ENCODE peak calls at places on chromosome 21, in five cellular contexts. One of them, this sample, is unnamed.

GRCh38 chr21:22476726-22477646 is 1478.8 kb downstream of the NCAM2 start:
- DNase-seq in CD8-positive, alpha-beta memory T cell: no peak
- DNase-seq in fibroblast of pulmonary artery: no peak
- DNase-seq in tibial artery: no peak
- DNase-seq in astrocyte of the cerebellum: no peak
- DNase-seq in this sample: no peak

GRCh38 chr21:35219291-35219690 is 170.2 kb upstream of the RUNX1 start:
- DNase-seq in CD8-positive, alpha-beta memory T cell: no peak
- DNase-seq in tibial artery: no peak
- DNase-seq in fibroblast of pulmonary artery: no peak
- DNase-seq in astrocyte of the cerebellum: no peak
- DNase-seq in this sample: no peak

GRCh38 chr21:37711294-37711844 is 204.9 kb downstream of the KCNJ6 start:
- DNase-seq in astrocyte of the cerebellum: no peak
- DNase-seq in CD8-positive, alpha-beta memory T cell: no peak
- DNase-seq in fibroblast of pulmonary artery: no peak
- DNase-seq in tibial artery: no peak
- DNase-seq in this sample: no peak

GRCh38 chr21:31803039-31804007 is 69.5 kb upstream of the HUNK start:
- DNase-seq in tibial artery: no peak
- DNase-seq in fibroblast of pulmonary artery: no peak
- DNase-seq in astrocyte of the cerebellum: no peak
- DNase-seq in CD8-positive, alpha-beta memory T cell: no peak
- DNase-seq in this sample: no peak

GRCh38 chr21:35128526-35128925 is 79.4 kb upstream of the RUNX1 start:
- DNase-seq in astrocyte of the cerebellum: no peak
- DNase-seq in CD8-positive, alpha-beta memory T cell: no peak
- DNase-seq in tibial artery: no peak
- DNase-seq in fibroblast of pulmonary artery: no peak
- DNase-seq in this sample: no peak

GRCh38 chr21:38479641-38480515 is 18.4 kb downstream of the ERG start:
- DNase-seq in fibroblast of pulmonary artery: no peak
- DNase-seq in astrocyte of the cerebellum: no peak
- DNase-seq in tibial artery: no peak
- DNase-seq in CD8-positive, alpha-beta memory T cell: no peak
- DNase-seq in this sample: no peak

GRCh38 chr21:36722370-36723368 is 23.8 kb downstream of the SIM2 start:
- DNase-seq in tibial artery: no peak
- DNase-seq in fibroblast of pulmonary artery: no peak
- DNase-seq in astrocyte of the cerebellum: no peak
- DNase-seq in CD8-positive, alpha-beta memory T cell: no peak
- DNase-seq in this sample: no peak

GRCh38 chr21:38837806-38838461 is 32.2 kb downstream of the ETS2 start:
- DNase-seq in CD8-positive, alpha-beta memory T cell: no peak
- DNase-seq in astrocyte of the cerebellum: no peak
- DNase-seq in tibial artery: no peak
- DNase-seq in fibroblast of pulmonary artery: no peak
- DNase-seq in this sample: no peak

GRCh38 chr21:39633043-39633442 is 20.3 kb downstream of the B3GALT5 start:
- DNase-seq in tibial artery: no peak
- DNase-seq in CD8-positive, alpha-beta memory T cell: no peak
- DNase-seq in fibroblast of pulmonary artery: no peak
- DNase-seq in astrocyte of the cerebellum: no peak
- DNase-seq in this sample: peak; percentile 81

GRCh38 chr21:25944082-25944481 is 209.3 kb downstream of the GABPA start:
- DNase-seq in tibial artery: no peak
- DNase-seq in CD8-positive, alpha-beta memory T cell: no peak
- DNase-seq in astrocyte of the cerebellum: no peak
- DNase-seq in fibroblast of pulmonary artery: no peak
- DNase-seq in this sample: no peak

GRCh38 chr21:34968414-34969333 is 80.4 kb downstream of the RUNX1 start:
- DNase-seq in tibial artery: no peak
- DNase-seq in astrocyte of the cerebellum: no peak
- DNase-seq in fibroblast of pulmonary artery: no peak
- DNase-seq in CD8-positive, alpha-beta memory T cell: no peak
- DNase-seq in this sample: no peak

GRCh38 chr21:26777166-26777565 is 68.0 kb downstream of the ADAMTS1 start:
- DNase-seq in CD8-positive, alpha-beta memory T cell: no peak
- DNase-seq in tibial artery: no peak
- DNase-seq in astrocyte of the cerebellum: no peak
- DNase-seq in fibroblast of pulmonary artery: no peak
- DNase-seq in this sample: no peak

GRCh38 chr21:38308010-38308784 is 51.4 kb downstream of the KCNJ15 start:
- DNase-seq in fibroblast of pulmonary artery: peak; percentile 85
- DNase-seq in tibial artery: peak; percentile 64
- DNase-seq in astrocyte of the cerebellum: no peak
- DNase-seq in CD8-positive, alpha-beta memory T cell: no peak
- DNase-seq in this sample: no peak

GRCh38 chr21:34939673-34940321 is 109.3 kb downstream of the RUNX1 start:
- DNase-seq in fibroblast of pulmonary artery: peak; percentile 10
- DNase-seq in astrocyte of the cerebellum: no peak
- DNase-seq in CD8-positive, alpha-beta memory T cell: no peak
- DNase-seq in tibial artery: no peak
- DNase-seq in this sample: no peak

GRCh38 chr21:32844653-32845443 is 73.3 kb upstream of the PAXBP1 start:
- DNase-seq in astrocyte of the cerebellum: no peak
- DNase-seq in fibroblast of pulmonary artery: peak; percentile 58
- DNase-seq in CD8-positive, alpha-beta memory T cell: no peak
- DNase-seq in tibial artery: no peak
- DNase-seq in this sample: peak; percentile 45

GRCh38 chr21:35635261-35635660 is 425.1 kb downstream of the SETD4 start:
- DNase-seq in fibroblast of pulmonary artery: peak; percentile 71
- DNase-seq in tibial artery: no peak
- DNase-seq in astrocyte of the cerebellum: no peak
- DNase-seq in CD8-positive, alpha-beta memory T cell: no peak
- DNase-seq in this sample: peak; percentile 66

GRCh38 chr21:20997633-20998455 is at the start of gene NCAM2:
- DNase-seq in tibial artery: peak; percentile 45
- DNase-seq in fibroblast of pulmonary artery: peak; percentile 81
- DNase-seq in CD8-positive, alpha-beta memory T cell: peak; percentile 59
- DNase-seq in astrocyte of the cerebellum: peak; percentile 44
- DNase-seq in this sample: peak; percentile 80

GRCh38 chr21:34202553-34203332 is 129.4 kb downstream of the MRPS6 start:
- DNase-seq in astrocyte of the cerebellum: no peak
- DNase-seq in CD8-positive, alpha-beta memory T cell: no peak
- DNase-seq in fibroblast of pulmonary artery: peak; percentile 24
- DNase-seq in tibial artery: peak; percentile 48
- DNase-seq in this sample: no peak

GRCh38 chr21:35059742-35060141 is 10.6 kb upstream of the RUNX1 start:
- DNase-seq in tibial artery: no peak
- DNase-seq in fibroblast of pulmonary artery: no peak
- DNase-seq in astrocyte of the cerebellum: no peak
- DNase-seq in CD8-positive, alpha-beta memory T cell: no peak
- DNase-seq in this sample: no peak

GRCh38 chr21:25501996-25502665 is 105.2 kb downstream of the MRPL39 start:
- DNase-seq in astrocyte of the cerebellum: no peak
- DNase-seq in fibroblast of pulmonary artery: no peak
- DNase-seq in tibial artery: no peak
- DNase-seq in CD8-positive, alpha-beta memory T cell: no peak
- DNase-seq in this sample: no peak

GRCh38 chr21:27275294-27275927 is 308.5 kb upstream of the ADAMTS5 start:
- DNase-seq in astrocyte of the cerebellum: peak; percentile 37
- DNase-seq in fibroblast of pulmonary artery: peak; percentile 80
- DNase-seq in tibial artery: no peak
- DNase-seq in CD8-positive, alpha-beta memory T cell: no peak
- DNase-seq in this sample: peak; percentile 82

GRCh38 chr21:14952916-14953315 is 111.9 kb downstream of the NRIP1 start:
- DNase-seq in CD8-positive, alpha-beta memory T cell: no peak
- DNase-seq in tibial artery: no peak
- DNase-seq in fibroblast of pulmonary artery: no peak
- DNase-seq in astrocyte of the cerebellum: no peak
- DNase-seq in this sample: no peak

GRCh38 chr21:22120616-22121266 is 1122.5 kb downstream of the NCAM2 start:
- DNase-seq in astrocyte of the cerebellum: no peak
- DNase-seq in fibroblast of pulmonary artery: peak; percentile 31
- DNase-seq in CD8-positive, alpha-beta memory T cell: no peak
- DNase-seq in tibial artery: no peak
- DNase-seq in this sample: peak; percentile 6

GRCh38 chr21:37562920-37563640 is 196.5 kb downstream of the DYRK1A start:
- DNase-seq in CD8-positive, alpha-beta memory T cell: peak; percentile 50
- DNase-seq in fibroblast of pulmonary artery: no peak
- DNase-seq in tibial artery: peak; percentile 37
- DNase-seq in astrocyte of the cerebellum: no peak
- DNase-seq in this sample: no peak

DNA sequence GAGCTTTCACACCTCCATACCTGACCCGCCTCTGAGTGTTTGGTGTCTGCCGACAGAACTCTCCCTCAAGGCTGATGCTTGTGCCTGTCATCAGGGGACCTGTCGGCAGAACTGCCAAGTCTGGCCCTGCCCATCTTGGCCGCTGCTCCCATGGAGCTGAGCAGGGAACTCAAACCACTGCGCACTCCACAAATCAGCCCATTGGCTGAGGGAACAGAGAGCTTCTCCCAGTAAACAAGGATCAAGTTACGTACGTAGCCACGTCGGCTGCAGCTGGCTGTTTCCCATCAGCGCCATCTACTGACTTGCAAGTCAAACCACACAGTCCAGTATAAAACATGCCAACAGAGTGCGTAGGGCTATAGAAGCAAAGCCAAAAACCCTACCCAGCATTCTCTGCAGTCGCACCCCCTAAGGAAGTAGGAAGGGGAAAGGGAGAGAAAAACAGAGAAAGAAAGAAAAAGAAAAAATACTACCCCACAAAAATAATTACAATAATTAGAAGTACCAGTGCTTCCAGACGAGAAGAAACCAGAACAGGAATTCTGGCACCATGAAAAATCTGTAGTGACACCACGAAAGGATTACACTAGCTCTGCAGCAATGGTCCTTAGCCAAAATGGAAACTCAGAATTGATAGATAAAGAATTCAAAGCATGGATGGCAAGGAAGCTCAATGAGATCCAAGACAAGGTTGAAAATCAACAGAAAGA is 13.1 kb downstream of the KRTAP13-1 start:
- DNase-seq in tibial artery: no peak
- DNase-seq in CD8-positive, alpha-beta memory T cell: no peak
- DNase-seq in fibroblast of pulmonary artery: peak; percentile 74
- DNase-seq in astrocyte of the cerebellum: peak; percentile 64
- DNase-seq in this sample: peak; percentile 44
- H3K4me3 ChIP-seq in tibial artery: no peak overlapping the region
- H3K4me3 ChIP-seq in CD8-positive, alpha-beta memory T cell: no peak overlapping the region
- H3K4me3 ChIP-seq in fibroblast of pulmonary artery: no peak overlapping the region
- H3K4me3 ChIP-seq in astrocyte of the cerebellum: no peak overlapping the region
- H3K4me3 ChIP-seq in this sample: no peak overlapping the region

GRCh38 chr21:46375560-46376230 is 51.7 kb downstream of the PCNT start:
- DNase-seq in CD8-positive, alpha-beta memory T cell: no peak
- DNase-seq in astrocyte of the cerebellum: no peak
- DNase-seq in tibial artery: no peak
- DNase-seq in fibroblast of pulmonary artery: no peak
- DNase-seq in this sample: no peak

GRCh38 chr21:46376856-46377453 is 53.0 kb downstream of the PCNT start:
- DNase-seq in tibial artery: no peak
- DNase-seq in CD8-positive, alpha-beta memory T cell: no peak
- DNase-seq in fibroblast of pulmonary artery: no peak
- DNase-seq in astrocyte of the cerebellum: no peak
- DNase-seq in this sample: no peak

GRCh38 chr21:46376231-46376628 is 52.3 kb downstream of the PCNT start:
- DNase-seq in CD8-positive, alpha-beta memory T cell: no peak
- DNase-seq in tibial artery: no peak
- DNase-seq in fibroblast of pulmonary artery: no peak
- DNase-seq in astrocyte of the cerebellum: no peak
- DNase-seq in this sample: no peak

GRCh38 chr21:46372014-46372485 is 48.1 kb downstream of the PCNT start:
- DNase-seq in tibial artery: no peak
- DNase-seq in CD8-positive, alpha-beta memory T cell: no peak
- DNase-seq in astrocyte of the cerebellum: no peak
- DNase-seq in fibroblast of pulmonary artery: no peak
- DNase-seq in this sample: no peak

DNA sequence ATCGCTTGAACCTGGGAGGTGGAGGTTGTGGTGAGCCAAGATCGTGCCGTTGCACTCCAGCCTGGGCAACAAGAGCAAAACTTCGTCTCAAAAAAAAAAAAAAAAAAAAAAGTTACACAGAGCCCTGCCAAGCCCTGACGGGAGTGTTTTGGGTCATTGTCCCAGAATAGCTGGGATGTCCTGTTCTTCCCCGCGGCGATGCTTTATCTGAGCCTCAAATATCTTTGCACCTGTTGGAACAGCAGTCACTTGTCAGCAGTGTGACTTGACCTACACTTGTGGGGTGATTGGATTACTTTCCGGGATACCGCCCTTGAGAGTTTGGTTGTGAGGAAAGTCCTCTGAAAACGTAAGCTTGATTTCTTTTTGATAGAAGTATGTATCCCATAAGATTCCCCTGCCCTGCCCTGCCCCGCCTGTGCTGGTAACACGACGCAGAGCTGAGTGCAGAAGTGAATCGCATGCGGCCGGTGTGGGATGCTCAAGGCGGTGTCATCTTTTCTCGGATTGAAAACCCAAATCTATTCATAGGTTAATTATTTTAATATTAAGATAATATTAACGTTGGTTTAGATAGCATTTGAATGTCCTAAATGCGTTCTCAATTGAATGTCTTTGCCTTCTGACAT is 50.9 kb downstream of the PCNT start:
- DNase-seq in CD8-positive, alpha-beta memory T cell: no peak
- DNase-seq in fibroblast of pulmonary artery: no peak
- DNase-seq in tibial artery: no peak
- DNase-seq in astrocyte of the cerebellum: no peak
- DNase-seq in this sample: no peak
- H3K4me3 ChIP-seq in CD8-positive, alpha-beta memory T cell: no peak overlapping the region
- H3K4me3 ChIP-seq in fibroblast of pulmonary artery: no peak overlapping the region
- H3K4me3 ChIP-seq in tibial artery: no peak overlapping the region
- H3K4me3 ChIP-seq in astrocyte of the cerebellum: no peak overlapping the region
- H3K4me3 ChIP-seq in this sample: no peak overlapping the region

GRCh38 chr21:41706263-41706639 is 60.6 kb downstream of the RIPK4 start:
- DNase-seq in astrocyte of the cerebellum: no peak
- DNase-seq in fibroblast of pulmonary artery: no peak
- DNase-seq in CD8-positive, alpha-beta memory T cell: no peak
- DNase-seq in tibial artery: no peak
- DNase-seq in this sample: no peak
- H3K4me3 ChIP-seq in astrocyte of the cerebellum: no peak overlapping the region
- H3K4me3 ChIP-seq in fibroblast of pulmonary artery: no peak overlapping the region
- H3K4me3 ChIP-seq in CD8-positive, alpha-beta memory T cell: no peak overlapping the region
- H3K4me3 ChIP-seq in tibial artery: no peak overlapping the region
- H3K4me3 ChIP-seq in this sample: no peak overlapping the region

GRCh38 chr21:43370091-43370658 is 56.8 kb downstream of the SIK1 start:
- DNase-seq in tibial artery: no peak
- DNase-seq in CD8-positive, alpha-beta memory T cell: no peak
- DNase-seq in fibroblast of pulmonary artery: no peak
- DNase-seq in astrocyte of the cerebellum: no peak
- DNase-seq in this sample: peak; percentile 7
- H3K4me3 ChIP-seq in tibial artery: no peak overlapping the region
- H3K4me3 ChIP-seq in CD8-positive, alpha-beta memory T cell: no peak overlapping the region
- H3K4me3 ChIP-seq in fibroblast of pulmonary artery: no peak overlapping the region
- H3K4me3 ChIP-seq in astrocyte of the cerebellum: no peak overlapping the region
- H3K4me3 ChIP-seq in this sample: no peak overlapping the region

GRCh38 chr21:17901458-17902092 is 82.4 kb upstream of the C21orf91 start:
- DNase-seq in CD8-positive, alpha-beta memory T cell: no peak
- DNase-seq in astrocyte of the cerebellum: no peak
- DNase-seq in fibroblast of pulmonary artery: no peak
- DNase-seq in tibial artery: no peak
- DNase-seq in this sample: peak; percentile 22
- H3K4me3 ChIP-seq in CD8-positive, alpha-beta memory T cell: no peak overlapping the region
- H3K4me3 ChIP-seq in astrocyte of the cerebellum: no peak overlapping the region
- H3K4me3 ChIP-seq in fibroblast of pulmonary artery: no peak overlapping the region
- H3K4me3 ChIP-seq in tibial artery: no peak overlapping the region
- H3K4me3 ChIP-seq in this sample: no peak overlapping the region

GRCh38 chr21:16194851-16195251 is 465.1 kb downstream of the USP25 start:
- DNase-seq in fibroblast of pulmonary artery: peak; percentile 55
- DNase-seq in tibial artery: no peak
- DNase-seq in CD8-positive, alpha-beta memory T cell: no peak
- DNase-seq in astrocyte of the cerebellum: no peak
- DNase-seq in this sample: peak; percentile 64
- H3K4me3 ChIP-seq in fibroblast of pulmonary artery: peak overlapping the region; percentile 61
- H3K4me3 ChIP-seq in tibial artery: peak overlapping the region; percentile 48
- H3K4me3 ChIP-seq in CD8-positive, alpha-beta memory T cell: no peak overlapping the region
- H3K4me3 ChIP-seq in astrocyte of the cerebellum: peak overlapping the region; percentile 58
- H3K4me3 ChIP-seq in this sample: peak overlapping the region; percentile 48